ENCODE peak calls at places on chromosome 22, in four cellular contexts. T, D, N and R are unnamed samples.

GRCh38 chr22:21624120-21624879 is 5.5 kb downstream of the YDJC start:
- DNase-seq in T (no peak), D (peak), N (peak), R (no peak)

GRCh38 chr22:32203181-32204105 is 1.4 kb downstream of the RFPL2 start:
- DNase-seq in T (no peak), D (no peak), N (no peak), R (no peak)

GRCh38 chr22:17272511-17272991 is 53.3 kb upstream of the ADA2 start:
- DNase-seq in T (no peak), D (no peak), N (no peak), R (no peak)

GRCh38 chr22:31947296-31947695 is 3.0 kb downstream of the YWHAH start:
- DNase-seq in T (no peak), D (no peak), N (peak), R (no peak)

GRCh38 chr22:24894998-24895397 is 51.5 kb downstream of the LHFPL7 start:
- DNase-seq in T (no peak), D (no peak), N (no peak), R (no peak)

GRCh38 chr22:29457730-29458129 is 19.3 kb downstream of the RFPL1 start:
- DNase-seq in T (no peak), D (no peak), N (no peak), R (no peak)

GRCh38 chr22:44369916-44370804 is 57.4 kb upstream of the SHISAL1 start:
- DNase-seq in T (no peak), D (no peak), N (no peak), R (no peak)

GRCh38 chr22:35054064-35054463 is 11.9 kb upstream of the ISX start:
- DNase-seq in T (no peak), D (no peak), N (no peak), R (no peak)

GRCh38 chr22:46036558-46037408 is 59.8 kb upstream of the WNT7B start:
- DNase-seq in T (no peak), D (no peak), N (peak), R (peak)

GRCh38 chr22:23858484-23858815 is 775 bp downstream of the SLC2A11 start:
- DNase-seq in T (no peak), D (no peak), N (no peak), R (no peak)

GRCh38 chr22:38230916-38231315 is 29.1 kb downstream of the MAFF start:
- DNase-seq in T (no peak), D (no peak), N (no peak), R (no peak)

GRCh38 chr22:25702046-25702445 is 39.9 kb upstream of the MYO18B start:
- DNase-seq in T (no peak), D (no peak), N (no peak), R (no peak)

GRCh38 chr22:49800408-49801238 is 27.1 kb downstream of the BRD1 start:
- DNase-seq in T (no peak), D (no peak), N (no peak), R (no peak)

GRCh38 chr22:49166746-49167145 is 660.9 kb downstream of the BRD1 start:
- DNase-seq in T (no peak), D (no peak), N (no peak), R (no peak)

GRCh38 chr22:32712644-32713355 is 88.7 kb upstream of the TIMP3 start:
- DNase-seq in T (no peak), D (no peak), N (no peak), R (no peak)

GRCh38 chr22:28450109-28450508 is 229.5 kb downstream of the TTC28 start:
- DNase-seq in T (no peak), D (no peak), N (no peak), R (no peak)

GRCh38 chr22:40118979-40119378 is 58.7 kb upstream of the TNRC6B start:
- DNase-seq in T (no peak), D (no peak), N (no peak), R (no peak)

GRCh38 chr22:37213218-37213855 is 1.1 kb upstream of the SSTR3 start:
- DNase-seq in T (no peak), D (no peak), N (no peak), R (no peak)

GRCh38 chr22:42927966-42928365 is 70.9 kb upstream of the ARFGAP3 start:
- DNase-seq in T (no peak), D (no peak), N (no peak), R (no peak)

GRCh38 chr22:39384750-39385480 is 14.7 kb upstream of the TAB1 start:
- DNase-seq in T (no peak), D (peak), N (no peak), R (no peak)

GRCh38 chr22:48218889-48219420 is 1456.5 kb downstream of the TBC1D22A start:
- DNase-seq in T (no peak), D (no peak), N (no peak), R (no peak)